ENCODE peak calls at places on chromosomes 6 and 20, in four cellular contexts. Y is NAMALWA, V is Right ventricle myocardium superior, H is ELF-1. X is an unnamed sample.

GRCh38 chr6:34151321-34152041 is 5.6 kb upstream of the GRM4 start:
- DNase-seq in Y (no peak), V (no peak), H (peak; percentile 70), X (no peak)

GRCh38 chr20:37714973-37715657 is 21.3 kb downstream of the CTNNBL1 start:
- DNase-seq in Y (no peak), V (no peak), H (no peak), X (no peak)

GRCh38 chr20:54188132-54188835 is 14.5 kb upstream of the CYP24A1 start:
- DNase-seq in Y (peak; percentile 27), V (no peak), H (no peak), X (no peak)

GRCh38 chr6:89508755-89509563 is 76.0 kb downstream of the ANKRD6 start:
- DNase-seq in Y (no peak), V (no peak), H (no peak), X (no peak)

GRCh38 chr6:158654960-158655485 is 5.2 kb downstream of the SYTL3 start:
- DNase-seq in Y (no peak), V (no peak), H (no peak), X (peak; percentile 44)

GRCh38 chr6:169199625-169200335 is 53.9 kb downstream of the THBS2 start:
- DNase-seq in Y (no peak), V (no peak), H (no peak), X (no peak)

GRCh38 chr20:18314786-18315406 is 26.6 kb downstream of the ZNF133 start:
- DNase-seq in Y (no peak), V (no peak), H (no peak), X (no peak)

GRCh38 chr6:159217595-159218275 is 48.5 kb downstream of the FNDC1 start:
- DNase-seq in Y (peak; percentile 79), V (no peak), H (peak; percentile 80), X (no peak)

GRCh38 chr20:18481596-18481995 is 14.4 kb downstream of the POLR3F start:
- DNase-seq in Y (no peak), V (no peak), H (no peak), X (no peak)

GRCh38 chr6:150905769-150906168 is 40.3 kb downstream of the MTHFD1L start:
- DNase-seq in Y (peak; percentile 15), V (no peak), H (no peak), X (no peak)

GRCh38 chr20:58471161-58471834 is 43.9 kb downstream of the APCDD1L start:
- DNase-seq in Y (no peak), V (peak; percentile 81), H (no peak), X (no peak)

GRCh38 chr20:32513031-32513866 is 71.9 kb downstream of the NOL4L start:
- DNase-seq in Y (no peak), V (no peak), H (no peak), X (no peak)

GRCh38 chr20:41530923-41531322 is 87.3 kb downstream of the CHD6 start:
- DNase-seq in Y (no peak), V (no peak), H (no peak), X (no peak)

GRCh38 chr6:169960531-169960890 is 209.1 kb downstream of the ERMARD start:
- DNase-seq in Y (no peak), V (no peak), H (no peak), X (no peak)

GRCh38 chr6:110226261-110226660 is 46.0 kb downstream of the CDC40 start:
- DNase-seq in Y (no peak), V (no peak), H (no peak), X (no peak)

GRCh38 chr6:50842861-50843384 is 24.3 kb downstream of the TFAP2B start:
- DNase-seq in Y (no peak), V (no peak), H (peak; percentile 92), X (no peak)

GRCh38 chr6:158377866-158378265 is 65.6 kb downstream of the TULP4 start:
- DNase-seq in Y (no peak), V (no peak), H (peak; percentile 47), X (no peak)